ENCODE peak calls at places on chromosomes 7 and 10, in five cellular contexts. O is kidney epithelial cell, H is choroid plexus epithelial cell, B is kidney tubule cell, G is tibial artery. D is an unnamed sample.
A peak's percentile ranks its signal among the peaks of the same experiment; 100 is the strongest.

GRCh38 chr10:6002809-6003500 is 25.6 kb upstream of the IL15RA start:
- DNase-seq in H (no peak), O (no peak), G (no peak), B (no peak), D (no peak)

GRCh38 chr7:39811161-39811614 is 138.9 kb upstream of the CDK13 start:
- DNase-seq in O (no peak), B (peak; percentile 45), G (no peak), H (peak; percentile 13), D (no peak)

GRCh38 chr10:132152896-132153580 is 33.7 kb upstream of the DPYSL4 start:
- DNase-seq in B (no peak), H (no peak), G (no peak), O (no peak), D (no peak)

GRCh38 chr7:98211676-98212531 is 665 bp downstream of the BHLHA15 start:
- DNase-seq in B (no peak), O (no peak), G (peak; percentile 64), H (no peak), D (no peak)

GRCh38 chr7:100034871-100035510 is 14.6 kb upstream of the ZSCAN21 start:
- DNase-seq in B (no peak), G (no peak), O (no peak), H (peak; percentile 98), D (no peak)

GRCh38 chr7:108226723-108227359 is 96.7 kb upstream of the LAMB4 start:
- DNase-seq in B (peak; percentile 96), O (no peak), H (no peak), G (no peak), D (no peak)

GRCh38 chr7:155209478-155209864 is 88.2 kb upstream of the INSIG1 start:
- DNase-seq in H (no peak), O (no peak), G (no peak), B (no peak), D (no peak)

GRCh38 chr10:34087095-34087418 is 728.0 kb downstream of the PARD3 start:
- DNase-seq in B (no peak), O (no peak), G (no peak), H (no peak), D (no peak)

GRCh38 chr7:27150568-27151340 is 1.6 kb downstream of the HOXA3 start:
- DNase-seq in H (peak; percentile 57), G (peak; percentile 90), B (peak; percentile 90), O (no peak), D (peak; percentile 85)

GRCh38 chr7:21616796-21617436 is 74.1 kb downstream of the DNAH11 start:
- DNase-seq in H (peak; percentile 85), O (peak; percentile 52), B (peak; percentile 62), G (no peak), D (no peak)